ENCODE peak calls at places on chromosome 1, in four cellular contexts. One of them, this sample, is unnamed.

GRCh38 chr1:234047113-234047512 is 142.6 kb downstream of the SLC35F3 start:
- DNase-seq in iris pigment epithelial cell: peak; percentile 12
- DNase-seq in activated T-cell treated with anti-CD3 and anti-CD28 coated beads, Interleukin-2, amount 50 U/mL, for 48 hours: no peak
- DNase-seq in AG20443: no peak
- DNase-seq in this sample: no peak

GRCh38 chr1:246176126-246177024 is 330.7 kb downstream of the SMYD3 start:
- DNase-seq in iris pigment epithelial cell: peak; percentile 68
- DNase-seq in activated T-cell treated with anti-CD3 and anti-CD28 coated beads, Interleukin-2, amount 50 U/mL, for 48 hours: no peak
- DNase-seq in AG20443: no peak
- DNase-seq in this sample: no peak

GRCh38 chr1:248810727-248811513 is 14.8 kb downstream of the SH3BP5L start:
- DNase-seq in iris pigment epithelial cell: peak; percentile 18
- DNase-seq in activated T-cell treated with anti-CD3 and anti-CD28 coated beads, Interleukin-2, amount 50 U/mL, for 48 hours: no peak
- DNase-seq in AG20443: no peak
- DNase-seq in this sample: peak; percentile 24

GRCh38 chr1:164504699-164505098 is 54.3 kb upstream of the PBX1 start:
- DNase-seq in iris pigment epithelial cell: peak; percentile 80
- DNase-seq in activated T-cell treated with anti-CD3 and anti-CD28 coated beads, Interleukin-2, amount 50 U/mL, for 48 hours: no peak
- DNase-seq in AG20443: no peak
- DNase-seq in this sample: no peak

GRCh38 chr1:87300579-87300978 is 28.1 kb upstream of the LMO4 start:
- DNase-seq in iris pigment epithelial cell: no peak
- DNase-seq in activated T-cell treated with anti-CD3 and anti-CD28 coated beads, Interleukin-2, amount 50 U/mL, for 48 hours: no peak
- DNase-seq in AG20443: no peak
- DNase-seq in this sample: no peak

GRCh38 chr1:244833734-244834595 is 1.5 kb upstream of the COX20 start:
- DNase-seq in iris pigment epithelial cell: peak; percentile 78
- DNase-seq in activated T-cell treated with anti-CD3 and anti-CD28 coated beads, Interleukin-2, amount 50 U/mL, for 48 hours: peak; percentile 63
- DNase-seq in AG20443: peak; percentile 58
- DNase-seq in this sample: peak; percentile 39

GRCh38 chr1:109537450-109538178 is 2.1 kb upstream of the GPR61 start:
- DNase-seq in iris pigment epithelial cell: no peak
- DNase-seq in activated T-cell treated with anti-CD3 and anti-CD28 coated beads, Interleukin-2, amount 50 U/mL, for 48 hours: no peak
- DNase-seq in AG20443: no peak
- DNase-seq in this sample: no peak

GRCh38 chr1:16293568-16293967 is 56.6 kb upstream of the CPLANE2 start:
- DNase-seq in iris pigment epithelial cell: no peak
- DNase-seq in activated T-cell treated with anti-CD3 and anti-CD28 coated beads, Interleukin-2, amount 50 U/mL, for 48 hours: no peak
- DNase-seq in AG20443: no peak
- DNase-seq in this sample: no peak

GRCh38 chr1:68293609-68294353 is 61.5 kb upstream of the WLS start:
- DNase-seq in iris pigment epithelial cell: peak; percentile 59
- DNase-seq in activated T-cell treated with anti-CD3 and anti-CD28 coated beads, Interleukin-2, amount 50 U/mL, for 48 hours: no peak
- DNase-seq in AG20443: no peak
- DNase-seq in this sample: peak; percentile 70

GRCh38 chr1:19373206-19374126 is 61.3 kb downstream of the SLC66A1 start:
- DNase-seq in iris pigment epithelial cell: no peak
- DNase-seq in activated T-cell treated with anti-CD3 and anti-CD28 coated beads, Interleukin-2, amount 50 U/mL, for 48 hours: no peak
- DNase-seq in AG20443: peak; percentile 59
- DNase-seq in this sample: no peak

GRCh38 chr1:24724345-24725208 is 20.7 kb upstream of the CLIC4 start:
- DNase-seq in iris pigment epithelial cell: peak; percentile 90
- DNase-seq in activated T-cell treated with anti-CD3 and anti-CD28 coated beads, Interleukin-2, amount 50 U/mL, for 48 hours: no peak
- DNase-seq in AG20443: peak; percentile 45
- DNase-seq in this sample: peak; percentile 99

GRCh38 chr1:31915438-31915837 is 22.7 kb downstream of the PTP4A2 start:
- DNase-seq in iris pigment epithelial cell: no peak
- DNase-seq in activated T-cell treated with anti-CD3 and anti-CD28 coated beads, Interleukin-2, amount 50 U/mL, for 48 hours: no peak
- DNase-seq in AG20443: no peak
- DNase-seq in this sample: no peak

GRCh38 chr1:192573499-192573898 is 2.1 kb upstream of the RGS1 start:
- DNase-seq in iris pigment epithelial cell: peak; percentile 74
- DNase-seq in activated T-cell treated with anti-CD3 and anti-CD28 coated beads, Interleukin-2, amount 50 U/mL, for 48 hours: no peak
- DNase-seq in AG20443: peak; percentile 51
- DNase-seq in this sample: no peak

GRCh38 chr1:97061604-97062003 is 340.0 kb downstream of the PTBP2 start:
- DNase-seq in iris pigment epithelial cell: no peak
- DNase-seq in activated T-cell treated with anti-CD3 and anti-CD28 coated beads, Interleukin-2, amount 50 U/mL, for 48 hours: no peak
- DNase-seq in AG20443: no peak
- DNase-seq in this sample: no peak

GRCh38 chr1:219639843-219640606 is 27.1 kb upstream of the ZC3H11B start:
- DNase-seq in iris pigment epithelial cell: no peak
- DNase-seq in activated T-cell treated with anti-CD3 and anti-CD28 coated beads, Interleukin-2, amount 50 U/mL, for 48 hours: no peak
- DNase-seq in AG20443: no peak
- DNase-seq in this sample: no peak

GRCh38 chr1:63874278-63874880 is 100.6 kb downstream of the ROR1 start:
- DNase-seq in iris pigment epithelial cell: peak; percentile 48
- DNase-seq in activated T-cell treated with anti-CD3 and anti-CD28 coated beads, Interleukin-2, amount 50 U/mL, for 48 hours: no peak
- DNase-seq in AG20443: peak; percentile 28
- DNase-seq in this sample: no peak

GRCh38 chr1:230310381-230311163 is 115.6 kb downstream of the PGBD5 start:
- DNase-seq in iris pigment epithelial cell: peak; percentile 57
- DNase-seq in activated T-cell treated with anti-CD3 and anti-CD28 coated beads, Interleukin-2, amount 50 U/mL, for 48 hours: peak; percentile 79
- DNase-seq in AG20443: peak; percentile 90
- DNase-seq in this sample: peak; percentile 61

GRCh38 chr1:169048043-169048442 is 58.4 kb upstream of the ATP1B1 start:
- DNase-seq in iris pigment epithelial cell: no peak
- DNase-seq in activated T-cell treated with anti-CD3 and anti-CD28 coated beads, Interleukin-2, amount 50 U/mL, for 48 hours: no peak
- DNase-seq in AG20443: no peak
- DNase-seq in this sample: no peak

GRCh38 chr1:240282061-240282830 is 190.6 kb downstream of the FMN2 start:
- DNase-seq in iris pigment epithelial cell: no peak
- DNase-seq in activated T-cell treated with anti-CD3 and anti-CD28 coated beads, Interleukin-2, amount 50 U/mL, for 48 hours: no peak
- DNase-seq in AG20443: no peak
- DNase-seq in this sample: no peak

GRCh38 chr1:92953491-92953890 is 7.8 kb downstream of the DIPK1A start:
- DNase-seq in iris pigment epithelial cell: no peak
- DNase-seq in activated T-cell treated with anti-CD3 and anti-CD28 coated beads, Interleukin-2, amount 50 U/mL, for 48 hours: peak; percentile 45
- DNase-seq in AG20443: no peak
- DNase-seq in this sample: no peak

GRCh38 chr1:10682114-10682445 is 114.4 kb downstream of the CASZ1 start:
- DNase-seq in iris pigment epithelial cell: no peak
- DNase-seq in activated T-cell treated with anti-CD3 and anti-CD28 coated beads, Interleukin-2, amount 50 U/mL, for 48 hours: no peak
- DNase-seq in AG20443: no peak
- DNase-seq in this sample: no peak

GRCh38 chr1:38803647-38804046 is 55.9 kb downstream of the RRAGC start:
- DNase-seq in iris pigment epithelial cell: peak; percentile 11
- DNase-seq in activated T-cell treated with anti-CD3 and anti-CD28 coated beads, Interleukin-2, amount 50 U/mL, for 48 hours: no peak
- DNase-seq in AG20443: no peak
- DNase-seq in this sample: no peak

GRCh38 chr1:165257969-165258459 is 98.5 kb downstream of the LMX1A start:
- DNase-seq in iris pigment epithelial cell: peak; percentile 39
- DNase-seq in activated T-cell treated with anti-CD3 and anti-CD28 coated beads, Interleukin-2, amount 50 U/mL, for 48 hours: peak; percentile 62
- DNase-seq in AG20443: peak; percentile 70
- DNase-seq in this sample: no peak

GRCh38 chr1:37288900-37289299 is 185.5 kb upstream of the ZC3H12A start:
- DNase-seq in iris pigment epithelial cell: no peak
- DNase-seq in activated T-cell treated with anti-CD3 and anti-CD28 coated beads, Interleukin-2, amount 50 U/mL, for 48 hours: peak; percentile 24
- DNase-seq in AG20443: no peak
- DNase-seq in this sample: no peak

GRCh38 chr1:151130837-151131586 is 15.4 kb downstream of the SEMA6C start:
- DNase-seq in iris pigment epithelial cell: peak; percentile 96
- DNase-seq in activated T-cell treated with anti-CD3 and anti-CD28 coated beads, Interleukin-2, amount 50 U/mL, for 48 hours: peak; percentile 90
- DNase-seq in AG20443: peak; percentile 92
- DNase-seq in this sample: peak; percentile 56

GRCh38 chr1:186957339-186957738 is 128.6 kb downstream of the PLA2G4A start:
- DNase-seq in iris pigment epithelial cell: no peak
- DNase-seq in activated T-cell treated with anti-CD3 and anti-CD28 coated beads, Interleukin-2, amount 50 U/mL, for 48 hours: no peak
- DNase-seq in AG20443: peak; percentile 10
- DNase-seq in this sample: no peak

GRCh38 chr1:192133350-192133950 is 24.8 kb upstream of the RGS18 start:
- DNase-seq in iris pigment epithelial cell: peak; percentile 68
- DNase-seq in activated T-cell treated with anti-CD3 and anti-CD28 coated beads, Interleukin-2, amount 50 U/mL, for 48 hours: no peak
- DNase-seq in AG20443: no peak
- DNase-seq in this sample: no peak

GRCh38 chr1:85134583-85135455 is 66.0 kb downstream of the SYDE2 start:
- DNase-seq in iris pigment epithelial cell: peak; percentile 87
- DNase-seq in activated T-cell treated with anti-CD3 and anti-CD28 coated beads, Interleukin-2, amount 50 U/mL, for 48 hours: no peak
- DNase-seq in AG20443: peak; percentile 20
- DNase-seq in this sample: no peak

GRCh38 chr1:63321788-63322247 is 549 bp upstream of the FOXD3 start:
- DNase-seq in iris pigment epithelial cell: no peak
- DNase-seq in activated T-cell treated with anti-CD3 and anti-CD28 coated beads, Interleukin-2, amount 50 U/mL, for 48 hours: peak; percentile 35
- DNase-seq in AG20443: no peak
- DNase-seq in this sample: no peak

GRCh38 chr1:167860231-167860923 is 53.6 kb downstream of the ADCY10 start:
- DNase-seq in iris pigment epithelial cell: peak; percentile 49
- DNase-seq in activated T-cell treated with anti-CD3 and anti-CD28 coated beads, Interleukin-2, amount 50 U/mL, for 48 hours: no peak
- DNase-seq in AG20443: peak; percentile 27
- DNase-seq in this sample: no peak